ENCODE peak calls at places on chromosome 5, in four cellular contexts. One of them, this sample, is unnamed.

GRCh38 chr5:169287529-169287928 is 13.4 kb downstream of the SLIT3 start:
- DNase-seq in AG10803: peak; percentile 64
- DNase-seq in fibroblast of lung: no peak
- DNase-seq in CD4-positive, alpha-beta T cell: no peak
- DNase-seq in this sample: no peak

GRCh38 chr5:134177197-134178171 is 734 bp upstream of the SKP1 start:
- DNase-seq in AG10803: peak; percentile 69
- DNase-seq in fibroblast of lung: peak; percentile 66
- DNase-seq in CD4-positive, alpha-beta T cell: peak; percentile 63
- DNase-seq in this sample: peak; percentile 35

GRCh38 chr5:132209901-132210545 is 17.6 kb downstream of the P4HA2 start:
- DNase-seq in AG10803: no peak
- DNase-seq in fibroblast of lung: no peak
- DNase-seq in CD4-positive, alpha-beta T cell: no peak
- DNase-seq in this sample: no peak

GRCh38 chr5:87581661-87582060 is 168.9 kb upstream of the CCNH start:
- DNase-seq in AG10803: no peak
- DNase-seq in fibroblast of lung: no peak
- DNase-seq in CD4-positive, alpha-beta T cell: no peak
- DNase-seq in this sample: no peak

GRCh38 chr5:81202652-81203051 is 30.5 kb upstream of the CKMT2 start:
- DNase-seq in AG10803: peak; percentile 9
- DNase-seq in fibroblast of lung: no peak
- DNase-seq in CD4-positive, alpha-beta T cell: no peak
- DNase-seq in this sample: no peak

GRCh38 chr5:133439859-133440258 is 172.5 kb downstream of the FSTL4 start:
- DNase-seq in AG10803: no peak
- DNase-seq in fibroblast of lung: no peak
- DNase-seq in CD4-positive, alpha-beta T cell: no peak
- DNase-seq in this sample: no peak

GRCh38 chr5:35371971-35372426 is 141.7 kb upstream of the PRLR start:
- DNase-seq in AG10803: no peak
- DNase-seq in fibroblast of lung: no peak
- DNase-seq in CD4-positive, alpha-beta T cell: no peak
- DNase-seq in this sample: no peak

GRCh38 chr5:133357758-133358157 is 254.6 kb downstream of the FSTL4 start:
- DNase-seq in AG10803: no peak
- DNase-seq in fibroblast of lung: no peak
- DNase-seq in CD4-positive, alpha-beta T cell: no peak
- DNase-seq in this sample: no peak

GRCh38 chr5:168494057-168494555 is 7.8 kb downstream of the RARS1 start:
- DNase-seq in AG10803: no peak
- DNase-seq in fibroblast of lung: no peak
- DNase-seq in CD4-positive, alpha-beta T cell: no peak
- DNase-seq in this sample: no peak

GRCh38 chr5:162052671-162053070 is 14.9 kb upstream of the GABRG2 start:
- DNase-seq in AG10803: no peak
- DNase-seq in fibroblast of lung: no peak
- DNase-seq in CD4-positive, alpha-beta T cell: no peak
- DNase-seq in this sample: no peak

GRCh38 chr5:58450811-58451629 is 8.9 kb downstream of the PLK2 start:
- DNase-seq in AG10803: no peak
- DNase-seq in fibroblast of lung: peak; percentile 63
- DNase-seq in CD4-positive, alpha-beta T cell: no peak
- DNase-seq in this sample: no peak

GRCh38 chr5:115381911-115382662 is 85.6 kb upstream of the CCDC112 start:
- DNase-seq in AG10803: no peak
- DNase-seq in fibroblast of lung: no peak
- DNase-seq in CD4-positive, alpha-beta T cell: no peak
- DNase-seq in this sample: no peak

GRCh38 chr5:170302729-170303501 is 5.3 kb upstream of the LCP2 start:
- DNase-seq in AG10803: no peak
- DNase-seq in fibroblast of lung: no peak
- DNase-seq in CD4-positive, alpha-beta T cell: peak; percentile 77
- DNase-seq in this sample: no peak

GRCh38 chr5:31987985-31988710 is 186.0 kb downstream of the GOLPH3 start:
- DNase-seq in AG10803: peak; percentile 99
- DNase-seq in fibroblast of lung: peak; percentile 99
- DNase-seq in CD4-positive, alpha-beta T cell: no peak
- DNase-seq in this sample: peak; percentile 88

GRCh38 chr5:2750026-2750757 is 1.3 kb downstream of the IRX2 start:
- DNase-seq in AG10803: peak; percentile 33
- DNase-seq in fibroblast of lung: no peak
- DNase-seq in CD4-positive, alpha-beta T cell: no peak
- DNase-seq in this sample: no peak

GRCh38 chr5:158755971-158756370 is 343.7 kb downstream of the EBF1 start:
- DNase-seq in AG10803: peak; percentile 54
- DNase-seq in fibroblast of lung: peak; percentile 73
- DNase-seq in CD4-positive, alpha-beta T cell: no peak
- DNase-seq in this sample: no peak

GRCh38 chr5:65512170-65512937 is 30.6 kb upstream of the ADAMTS6 start:
- DNase-seq in AG10803: no peak
- DNase-seq in fibroblast of lung: peak; percentile 25
- DNase-seq in CD4-positive, alpha-beta T cell: no peak
- DNase-seq in this sample: no peak

GRCh38 chr5:54676466-54676865 is 158.9 kb downstream of the SNX18 start:
- DNase-seq in AG10803: no peak
- DNase-seq in fibroblast of lung: no peak
- DNase-seq in CD4-positive, alpha-beta T cell: no peak
- DNase-seq in this sample: no peak

GRCh38 chr5:106171132-106171531 is 1499.6 kb downstream of the EFNA5 start:
- DNase-seq in AG10803: no peak
- DNase-seq in fibroblast of lung: peak; percentile 12
- DNase-seq in CD4-positive, alpha-beta T cell: no peak
- DNase-seq in this sample: no peak

GRCh38 chr5:161287436-161287835 is 259.1 kb downstream of the GABRB2 start:
- DNase-seq in AG10803: no peak
- DNase-seq in fibroblast of lung: no peak
- DNase-seq in CD4-positive, alpha-beta T cell: no peak
- DNase-seq in this sample: no peak

GRCh38 chr5:41649659-41650058 is 139.3 kb upstream of the PLCXD3 start:
- DNase-seq in AG10803: peak; percentile 28
- DNase-seq in fibroblast of lung: peak; percentile 95
- DNase-seq in CD4-positive, alpha-beta T cell: no peak
- DNase-seq in this sample: no peak

GRCh38 chr5:55603947-55604346 is 69.2 kb upstream of the PLPP1 start:
- DNase-seq in AG10803: peak; percentile 79
- DNase-seq in fibroblast of lung: peak; percentile 75
- DNase-seq in CD4-positive, alpha-beta T cell: no peak
- DNase-seq in this sample: no peak

GRCh38 chr5:158414780-158415179 is 555.8 kb upstream of the CLINT1 start:
- DNase-seq in AG10803: peak; percentile 84
- DNase-seq in fibroblast of lung: peak; percentile 93
- DNase-seq in CD4-positive, alpha-beta T cell: no peak
- DNase-seq in this sample: peak; percentile 71

GRCh38 chr5:178793156-178793555 is 62.7 kb upstream of the ZNF354A start:
- DNase-seq in AG10803: no peak
- DNase-seq in fibroblast of lung: no peak
- DNase-seq in CD4-positive, alpha-beta T cell: no peak
- DNase-seq in this sample: no peak

GRCh38 chr5:12704955-12705354 is 800.7 kb upstream of the CTNND2 start:
- DNase-seq in AG10803: no peak
- DNase-seq in fibroblast of lung: peak; percentile 1
- DNase-seq in CD4-positive, alpha-beta T cell: no peak
- DNase-seq in this sample: no peak

GRCh38 chr5:116229131-116229530 is 144.3 kb downstream of the COMMD10 start:
- DNase-seq in AG10803: no peak
- DNase-seq in fibroblast of lung: no peak
- DNase-seq in CD4-positive, alpha-beta T cell: no peak
- DNase-seq in this sample: no peak

GRCh38 chr5:8997542-8998070 is 548.3 kb downstream of the SEMA5A start:
- DNase-seq in AG10803: no peak
- DNase-seq in fibroblast of lung: no peak
- DNase-seq in CD4-positive, alpha-beta T cell: no peak
- DNase-seq in this sample: no peak

DNA sequence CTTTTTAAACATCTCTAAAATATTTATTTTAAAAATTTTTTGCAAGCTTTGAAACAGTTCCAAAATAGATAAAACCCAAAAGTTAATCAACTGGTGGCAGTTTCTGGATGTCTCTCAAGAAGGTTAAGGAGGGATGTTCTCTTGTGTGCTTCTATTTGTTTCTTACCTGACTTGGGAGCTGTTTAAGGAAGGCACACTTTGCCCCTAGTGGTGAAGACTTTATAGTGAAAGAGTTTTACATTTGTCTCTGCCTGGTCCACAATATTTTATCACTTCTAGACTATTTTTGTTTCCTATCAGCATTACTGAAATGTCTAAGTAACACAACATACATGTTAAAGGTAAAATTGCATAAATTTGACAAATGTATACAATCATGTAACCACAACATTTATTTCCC is 552.8 kb downstream of the SEMA5A start:
- DNase-seq in AG10803: no peak
- DNase-seq in fibroblast of lung: no peak
- DNase-seq in CD4-positive, alpha-beta T cell: no peak
- DNase-seq in this sample: no peak
- TF ChIP-seq CTCF in AG10803: peak; percentile 45
- TF ChIP-seq CTCF in fibroblast of lung: peak; percentile 46
- TF ChIP-seq CTCF in CD4-positive, alpha-beta T cell: no peak
- TF ChIP-seq CTCF in this sample: peak; percentile 30

DNA sequence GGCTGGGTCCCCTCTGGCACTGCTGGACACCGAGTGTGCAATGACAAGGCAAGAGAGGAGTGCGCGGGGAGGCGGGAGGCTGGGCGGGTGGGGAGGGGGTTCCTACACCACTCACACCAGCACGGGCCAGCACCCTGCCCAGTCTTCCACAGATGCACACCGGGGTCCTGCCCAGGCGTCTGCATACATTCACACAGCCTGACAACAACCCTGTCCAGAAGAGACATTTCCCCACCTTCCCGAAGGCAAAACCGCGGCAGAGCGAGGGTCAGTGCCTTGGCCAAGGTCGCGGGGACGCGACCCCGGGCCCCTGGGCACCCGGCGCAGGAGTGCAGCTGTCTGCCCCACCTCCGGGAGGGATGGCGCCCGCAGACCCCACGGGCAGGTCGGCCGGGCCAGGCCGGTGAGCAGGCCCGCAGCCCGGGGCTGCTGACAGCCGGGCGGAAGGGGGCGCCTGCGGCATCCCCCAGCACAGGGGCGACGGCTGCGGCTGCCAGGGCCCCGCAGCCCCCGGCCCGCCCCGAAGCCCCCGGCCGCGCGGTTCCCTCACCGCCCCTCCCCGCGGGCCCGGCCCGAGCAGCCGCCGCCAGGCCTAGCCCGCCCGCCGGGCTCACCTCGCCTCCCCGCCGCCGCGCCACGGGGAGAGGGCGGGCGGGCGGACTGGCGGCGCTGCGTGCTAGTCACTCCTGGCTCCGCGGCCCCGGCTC is 496 bp downstream of the MAPK9 start:
- DNase-seq in AG10803: no peak
- DNase-seq in fibroblast of lung: no peak
- DNase-seq in CD4-positive, alpha-beta T cell: no peak
- DNase-seq in this sample: no peak
- TF ChIP-seq CTCF in AG10803: peak; percentile 11
- TF ChIP-seq CTCF in fibroblast of lung: peak; percentile 17
- TF ChIP-seq CTCF in CD4-positive, alpha-beta T cell: peak; percentile 24
- TF ChIP-seq CTCF in this sample: peak; percentile 15

DNA sequence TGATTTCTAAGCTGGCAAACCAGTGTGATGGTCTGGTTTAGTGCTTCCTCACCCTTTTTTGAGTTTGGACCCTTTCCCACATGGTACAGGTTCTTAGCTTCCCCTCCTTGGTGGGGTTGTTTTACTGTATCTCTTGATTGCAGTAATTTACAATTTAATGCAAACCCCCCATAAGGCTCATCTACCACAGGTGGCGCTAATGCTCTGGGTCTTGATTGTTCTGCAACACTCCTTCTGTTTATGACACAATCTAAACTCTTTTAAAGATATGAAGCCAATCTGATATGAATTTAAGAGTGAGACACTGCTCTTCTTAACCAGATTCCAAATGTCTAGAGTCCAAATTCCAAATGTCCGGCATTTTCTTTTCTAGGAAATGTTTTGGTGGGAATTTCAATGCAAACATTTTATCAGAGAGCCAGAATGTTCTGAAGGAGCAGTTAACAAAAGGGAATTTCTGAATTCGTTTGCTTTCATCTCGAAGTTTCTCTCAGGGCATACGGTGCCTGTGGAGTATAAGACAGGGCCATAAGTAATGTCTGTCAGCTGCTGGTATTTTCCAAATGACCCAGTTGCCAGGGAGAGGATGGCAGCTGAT is 246.7 kb downstream of the ARHGAP26 start:
- DNase-seq in AG10803: peak; percentile 46
- DNase-seq in fibroblast of lung: peak; percentile 61
- DNase-seq in CD4-positive, alpha-beta T cell: peak; percentile 29
- DNase-seq in this sample: no peak
- TF ChIP-seq CTCF in AG10803: peak; percentile 54
- TF ChIP-seq CTCF in fibroblast of lung: peak; percentile 82
- TF ChIP-seq CTCF in CD4-positive, alpha-beta T cell: peak; percentile 17
- TF ChIP-seq CTCF in this sample: peak; percentile 50

GRCh38 chr5:124976086-124976485 is 229.6 kb upstream of the ZNF608 start:
- DNase-seq in AG10803: no peak
- DNase-seq in fibroblast of lung: no peak
- DNase-seq in CD4-positive, alpha-beta T cell: no peak
- DNase-seq in this sample: no peak

GRCh38 chr5:124973613-124974130 is 227.2 kb upstream of the ZNF608 start:
- DNase-seq in AG10803: no peak
- DNase-seq in fibroblast of lung: peak; percentile 22
- DNase-seq in CD4-positive, alpha-beta T cell: no peak
- DNase-seq in this sample: no peak

GRCh38 chr5:124972703-124973102 is 226.3 kb upstream of the ZNF608 start:
- DNase-seq in AG10803: no peak
- DNase-seq in fibroblast of lung: no peak
- DNase-seq in CD4-positive, alpha-beta T cell: no peak
- DNase-seq in this sample: no peak
- TF ChIP-seq CTCF in AG10803: no peak
- TF ChIP-seq CTCF in fibroblast of lung: no peak
- TF ChIP-seq CTCF in CD4-positive, alpha-beta T cell: no peak
- TF ChIP-seq CTCF in this sample: no peak

DNA sequence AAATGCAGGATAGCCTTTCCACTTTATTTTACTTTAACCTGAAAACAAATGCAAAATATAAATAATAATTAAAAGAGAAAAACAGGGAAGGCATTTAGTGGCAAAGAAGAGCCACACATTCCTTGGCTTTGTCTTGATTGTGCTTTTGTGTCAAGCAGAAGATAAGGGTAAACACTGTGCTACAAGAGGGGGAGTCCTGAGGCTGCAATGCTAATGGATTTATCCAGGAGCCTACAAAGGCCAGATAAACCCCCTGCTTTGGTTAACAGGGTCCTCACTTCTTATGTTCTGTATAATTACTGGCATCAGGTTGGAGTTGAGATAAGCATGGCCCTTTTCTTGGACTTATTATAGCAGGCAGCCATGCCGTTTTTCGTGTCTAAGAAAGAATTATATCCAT is 302.8 kb downstream of the EFNA5 start:
- DNase-seq in AG10803: no peak
- DNase-seq in fibroblast of lung: no peak
- DNase-seq in CD4-positive, alpha-beta T cell: no peak
- DNase-seq in this sample: no peak
- TF ChIP-seq CTCF in AG10803: no peak
- TF ChIP-seq CTCF in fibroblast of lung: no peak
- TF ChIP-seq CTCF in CD4-positive, alpha-beta T cell: no peak
- TF ChIP-seq CTCF in this sample: no peak

DNA sequence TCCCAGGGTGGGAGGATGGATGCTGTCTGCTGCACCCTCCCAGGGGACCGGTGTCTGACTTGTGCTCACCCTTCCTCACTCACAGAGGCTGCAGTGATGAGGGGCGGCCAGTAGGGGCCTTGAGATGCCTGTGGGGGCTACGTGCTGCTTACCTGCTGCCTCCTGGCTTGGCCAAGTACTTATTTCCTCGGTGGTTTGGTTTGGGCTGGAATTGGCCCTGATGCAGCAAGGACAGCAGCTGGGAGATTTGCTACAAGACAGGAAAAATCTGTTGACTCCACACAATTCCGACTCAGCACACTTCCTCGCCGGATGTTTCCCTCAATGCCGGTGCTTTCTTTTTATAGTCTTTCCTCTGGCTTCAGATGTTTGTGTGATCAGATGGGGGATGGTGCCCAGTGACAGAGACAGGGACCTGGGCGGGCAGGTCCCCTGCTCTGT is 6.6 kb downstream of the PCDH12 start:
- DNase-seq in AG10803: no peak
- DNase-seq in fibroblast of lung: no peak
- DNase-seq in CD4-positive, alpha-beta T cell: no peak
- DNase-seq in this sample: no peak
- TF ChIP-seq CTCF in AG10803: peak; percentile 34
- TF ChIP-seq CTCF in fibroblast of lung: peak; percentile 47
- TF ChIP-seq CTCF in CD4-positive, alpha-beta T cell: peak; percentile 39
- TF ChIP-seq CTCF in this sample: no peak